ENCODE peak calls at places on chromosomes 12 and 14, in nine cellular contexts. Q, B, T, V, L, C, Y, S and I are unnamed samples.

GRCh38 chr12:25504744-25505143 is 48.3 kb downstream of the LMNTD1 start:
- DNase-seq in Q (no peak), B (no peak), T (no peak), V (no peak), L (no peak), C (no peak), Y (no peak), S (no peak), I (no peak)

GRCh38 chr12:98401427-98401826 is 114.0 kb upstream of the TMPO start:
- DNase-seq in Q (no peak), B (no peak), T (no peak), V (no peak), L (no peak), C (no peak), Y (peak; percentile 41), S (peak; percentile 67), I (no peak)

GRCh38 chr14:87632796-87633195 is 360.2 kb downstream of the GALC start:
- DNase-seq in Q (no peak), B (no peak), T (no peak), V (no peak), L (no peak), C (no peak), Y (no peak), S (no peak), I (no peak)

GRCh38 chr12:122845041-122845864 is 10.0 kb downstream of the HIP1R start:
- DNase-seq in Q (no peak), B (peak; percentile 38), T (no peak), V (peak; percentile 41), L (no peak), C (no peak), Y (no peak), S (no peak), I (no peak)

GRCh38 chr14:90491221-90491867 is 94.5 kb downstream of the CALM1 start:
- DNase-seq in Q (no peak), B (peak; percentile 83), T (peak; percentile 58), V (no peak), L (no peak), C (no peak), Y (peak; percentile 88), S (no peak), I (peak; percentile 44)

GRCh38 chr12:12685305-12685704 is 10.7 kb downstream of the GPR19 start:
- DNase-seq in Q (peak; percentile 95), B (no peak), T (no peak), V (no peak), L (no peak), C (no peak), Y (no peak), S (no peak), I (no peak)

GRCh38 chr14:94051779-94052178 is 25.6 kb downstream of the OTUB2 start:
- DNase-seq in Q (no peak), B (no peak), T (no peak), V (no peak), L (no peak), C (no peak), Y (no peak), S (no peak), I (no peak)

GRCh38 chr14:102878174-102878969 is 44.1 kb upstream of the AMN start:
- DNase-seq in Q (no peak), B (no peak), T (no peak), V (no peak), L (peak; percentile 58), C (no peak), Y (no peak), S (peak; percentile 29), I (no peak)

GRCh38 chr12:47551426-47551851 is 154.4 kb downstream of the RPAP3 start:
- DNase-seq in Q (no peak), B (no peak), T (peak; percentile 23), V (no peak), L (no peak), C (peak; percentile 79), Y (peak; percentile 15), S (no peak), I (peak; percentile 73)

GRCh38 chr12:57617942-57618341 is 6.7 kb downstream of the ARHGEF25 start:
- DNase-seq in Q (no peak), B (no peak), T (no peak), V (no peak), L (no peak), C (no peak), Y (no peak), S (no peak), I (no peak)

GRCh38 chr12:117587646-117588287 is 226.3 kb upstream of the NOS1 start:
- DNase-seq in Q (peak; percentile 78), B (peak; percentile 69), T (no peak), V (peak; percentile 64), L (peak; percentile 56), C (peak; percentile 4), Y (peak; percentile 10), S (peak; percentile 50), I (peak; percentile 31)

GRCh38 chr14:84544486-84544885 is 985.5 kb upstream of the FLRT2 start:
- DNase-seq in Q (no peak), B (no peak), T (no peak), V (no peak), L (no peak), C (no peak), Y (no peak), S (no peak), I (no peak)

GRCh38 chr14:22276913-22277816 is 311.9 kb downstream of the DAD1 start:
- DNase-seq in Q (peak; percentile 34), B (no peak), T (peak; percentile 35), V (no peak), L (no peak), C (no peak), Y (peak; percentile 62), S (peak; percentile 46), I (peak; percentile 18)

GRCh38 chr14:72416892-72417291 is 477.0 kb downstream of the DPF3 start:
- DNase-seq in Q (no peak), B (no peak), T (no peak), V (no peak), L (no peak), C (no peak), Y (no peak), S (peak; percentile 35), I (no peak)

GRCh38 chr12:21884942-21885341 is 56.3 kb downstream of the ABCC9 start:
- DNase-seq in Q (no peak), B (no peak), T (no peak), V (no peak), L (no peak), C (no peak), Y (no peak), S (no peak), I (no peak)

GRCh38 chr14:38070213-38070612 is 137.5 kb upstream of the SSTR1 start:
- DNase-seq in Q (no peak), B (no peak), T (no peak), V (no peak), L (no peak), C (no peak), Y (no peak), S (no peak), I (no peak)

GRCh38 chr14:89372156-89372555 is 44.9 kb downstream of the FOXN3 start:
- DNase-seq in Q (no peak), B (no peak), T (peak; percentile 66), V (no peak), L (no peak), C (no peak), Y (peak; percentile 19), S (no peak), I (peak; percentile 42)

GRCh38 chr14:70856851-70857498 is 47.7 kb upstream of the MAP3K9 start:
- DNase-seq in Q (no peak), B (no peak), T (peak; percentile 96), V (no peak), L (no peak), C (peak; percentile 92), Y (peak; percentile 88), S (no peak), I (peak; percentile 95)

GRCh38 chr12:26037615-26038180 is 79.2 kb downstream of the RASSF8 start:
- DNase-seq in Q (no peak), B (no peak), T (no peak), V (no peak), L (no peak), C (no peak), Y (no peak), S (no peak), I (no peak)

GRCh38 chr12:89856431-89856830 is 147.8 kb upstream of the ATP2B1 start:
- DNase-seq in Q (no peak), B (no peak), T (peak; percentile 72), V (no peak), L (no peak), C (peak; percentile 16), Y (peak; percentile 95), S (peak; percentile 91), I (peak; percentile 75)

GRCh38 chr14:75514673-75515630 is 7.3 kb upstream of the BATF start:
- DNase-seq in Q (peak; percentile 20), B (no peak), T (peak; percentile 15), V (peak; percentile 64), L (no peak), C (peak; percentile 12), Y (peak; percentile 52), S (peak; percentile 24), I (no peak)

GRCh38 chr12:69900720-69901131 is 75.7 kb downstream of the MYRFL start:
- DNase-seq in Q (peak; percentile 88), B (peak; percentile 73), T (peak; percentile 54), V (peak; percentile 50), L (peak; percentile 91), C (peak; percentile 75), Y (peak; percentile 79), S (peak; percentile 92), I (peak; percentile 65)

GRCh38 chr12:113152196-113152834 is 2.8 kb downstream of the CFAP73 start:
- DNase-seq in Q (no peak), B (no peak), T (no peak), V (no peak), L (no peak), C (no peak), Y (no peak), S (no peak), I (no peak)
- H3K4me3 ChIP-seq in Q (peak overlapping the region; percentile 50), B (peak overlapping the region; percentile 50), T (no peak overlapping the region), V (peak overlapping the region; percentile 55), L (peak overlapping the region; percentile 42), C (peak overlapping the region; percentile 46), Y (no peak overlapping the region), S (peak overlapping the region; percentile 78), I (no peak overlapping the region)

DNA sequence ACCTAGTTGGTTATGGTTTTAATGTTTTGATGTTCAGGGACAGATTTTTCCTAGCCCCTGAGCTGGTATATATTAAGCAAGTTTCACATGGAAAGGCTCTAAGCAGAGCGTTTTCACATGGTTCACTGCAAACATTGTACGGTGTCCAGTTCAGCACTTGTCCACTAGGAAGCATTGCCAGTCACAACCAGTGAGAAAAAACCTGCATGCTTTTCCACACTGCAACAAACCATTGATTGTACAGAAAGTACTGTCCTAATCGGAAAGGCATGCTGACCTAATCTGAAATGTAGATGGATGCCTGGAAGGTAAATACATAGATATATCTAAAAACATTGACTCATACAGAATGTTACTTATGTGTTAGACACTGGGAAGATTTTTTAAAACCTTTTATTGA is 25.0 kb upstream of the NPAS3 start:
- DNase-seq in Q (no peak), B (no peak), T (no peak), V (no peak), L (no peak), C (peak; percentile 25), Y (peak; percentile 48), S (no peak), I (no peak)
- TF ChIP-seq CTCF in Q (peak; percentile 10), B (no peak), T (no peak), V (no peak), L (no peak), C (peak; percentile 15), Y (peak; percentile 53), S (no peak), I (peak; percentile 26)

GRCh38 chr12:113445544-113446176 is 23.5 kb downstream of the SDSL start:
- DNase-seq in Q (no peak), B (no peak), T (no peak), V (no peak), L (no peak), C (no peak), Y (no peak), S (peak; percentile 45), I (peak; percentile 6)
- H3K4me3 ChIP-seq in Q (no peak overlapping the region), B (no peak overlapping the region), T (no peak overlapping the region), V (no peak overlapping the region), L (no peak overlapping the region), C (no peak overlapping the region), Y (no peak overlapping the region), S (no peak overlapping the region), I (no peak overlapping the region)

GRCh38 chr14:60195179-60195810 is 30.1 kb upstream of the DHRS7 start:
- DNase-seq in Q (peak; percentile 14), B (no peak), T (no peak), V (no peak), L (no peak), C (no peak), Y (no peak), S (peak; percentile 67), I (no peak)
- TF ChIP-seq CTCF in Q (peak; percentile 28), B (peak; percentile 39), T (no peak), V (no peak), L (no peak), C (no peak), Y (peak; percentile 18), S (peak; percentile 78), I (no peak)